ENCODE peak calls at places on chromosome 19, in five cellular contexts. W is right lobe of liver, M is fibroblast of lung, R is nephron progenitor cell, V is AG10803. G is an unnamed sample.

GRCh38 chr19:29259153-29259552 is 46.2 kb upstream of the UQCRFS1 start:
- DNase-seq in M (no peak), R (no peak), V (no peak), W (no peak), G (no peak)

GRCh38 chr19:16366433-16367268 is 42.0 kb downstream of the KLF2 start:
- DNase-seq in W (no peak), V (no peak), R (no peak), M (no peak), G (no peak)

GRCh38 chr19:40803857-40804782 is 5.1 kb downstream of the EGLN2 start:
- DNase-seq in V (no peak), W (no peak), M (no peak), R (no peak), G (no peak)

GRCh38 chr19:38265213-38265861 is 964 bp downstream of the SPINT2 start:
- DNase-seq in R (no peak), W (no peak), M (peak), V (no peak), G (peak)

GRCh38 chr19:48638831-48639381 is 1.7 kb upstream of the DBP start:
- DNase-seq in M (no peak), W (peak), V (no peak), R (peak), G (no peak)

GRCh38 chr19:7911509-7912143 is 3.0 kb upstream of the TGFBR3L start:
- DNase-seq in R (no peak), W (no peak), M (no peak), V (no peak), G (no peak)

GRCh38 chr19:51141181-51141580 is 920 bp upstream of the SIGLEC7 start:
- DNase-seq in V (no peak), M (no peak), W (no peak), R (no peak), G (no peak)

GRCh38 chr19:3398114-3398899 is 31.9 kb downstream of the NFIC start:
- DNase-seq in M (peak), V (peak), R (peak), W (peak), G (no peak)

GRCh38 chr19:10289167-10289835 is 451 bp upstream of the ICAM5 start:
- DNase-seq in V (peak), R (peak), M (no peak), W (no peak), G (no peak)

GRCh38 chr19:38417544-38418506 is 8.2 kb downstream of the RASGRP4 start:
- DNase-seq in M (no peak), R (peak), V (no peak), W (peak), G (peak)

GRCh38 chr19:39599116-39599515 is 3.2 kb upstream of the LGALS13 start:
- DNase-seq in V (peak), R (peak), W (no peak), M (peak), G (peak)

GRCh38 chr19:34317311-34317927 is 47.6 kb upstream of the GPI start:
- DNase-seq in W (no peak), V (no peak), M (peak), R (no peak), G (no peak)

GRCh38 chr19:35380450-35381124 is 9.7 kb downstream of the GPR42 start:
- DNase-seq in W (peak), R (no peak), M (no peak), V (no peak), G (no peak)
- TF ChIP-seq CTCF in W (no peak), R (no peak), M (no peak), V (no peak), G (no peak)

GRCh38 chr19:2175742-2176141 is 12.0 kb downstream of the DOT1L start:
- DNase-seq in W (no peak), V (no peak), R (no peak), M (no peak), G (no peak)

GRCh38 chr19:2170987-2171348 is 7.2 kb downstream of the DOT1L start:
- DNase-seq in R (no peak), M (no peak), W (no peak), V (no peak), G (no peak)

GRCh38 chr19:2173841-2174577 is 10.3 kb downstream of the DOT1L start:
- DNase-seq in W (no peak), M (no peak), V (no peak), R (no peak), G (no peak)

GRCh38 chr19:2171349-2172145 is 7.8 kb downstream of the DOT1L start:
- DNase-seq in W (no peak), V (no peak), M (peak), R (no peak), G (peak)

DNA sequence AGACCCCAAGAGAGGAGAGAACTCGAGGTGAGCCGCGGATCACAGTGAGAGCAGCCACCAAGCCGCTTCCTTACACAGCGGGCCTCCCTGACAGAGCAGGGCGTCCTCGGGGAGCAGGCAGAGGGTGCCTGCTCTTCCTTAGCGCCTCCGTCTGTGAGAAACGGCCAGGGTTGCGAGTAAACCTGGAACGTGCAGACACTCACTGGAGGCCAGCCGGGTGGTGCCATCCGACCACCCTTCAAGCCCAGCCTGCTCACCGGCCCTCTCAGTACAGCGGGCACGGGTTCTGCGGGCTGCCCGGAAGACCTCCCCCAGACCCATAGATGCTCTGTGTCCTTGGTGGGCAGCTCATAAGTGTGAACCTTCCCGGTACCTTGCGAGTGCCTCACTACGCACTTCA is 9.7 kb downstream of the DOT1L start:
- DNase-seq in R (no peak), V (no peak), W (no peak), M (no peak), G (no peak)
- TF ChIP-seq CTCF in R (no peak), V (no peak), W (no peak), M (no peak), G (no peak)

GRCh38 chr19:2042485-2043268 is 8.4 kb downstream of the MKNK2 start:
- DNase-seq in W (peak), M (no peak), R (no peak), V (no peak), G (no peak)

GRCh38 chr19:2044709-2045500 is 6.1 kb downstream of the MKNK2 start:
- DNase-seq in V (no peak), R (no peak), M (no peak), W (peak), G (no peak)

GRCh38 chr19:2041686-2042484 is 9.2 kb downstream of the MKNK2 start:
- DNase-seq in R (peak), W (peak), V (peak), M (peak), G (peak)

GRCh38 chr19:2043864-2044708 is 7.0 kb downstream of the MKNK2 start:
- DNase-seq in M (no peak), W (no peak), R (no peak), V (no peak), G (no peak)

GRCh38 chr19:2043269-2043641 is 7.8 kb downstream of the MKNK2 start:
- DNase-seq in M (no peak), V (no peak), W (no peak), R (no peak), G (no peak)
- TF ChIP-seq CTCF in M (no peak), V (no peak), W (no peak), R (no peak), G (no peak)

DNA sequence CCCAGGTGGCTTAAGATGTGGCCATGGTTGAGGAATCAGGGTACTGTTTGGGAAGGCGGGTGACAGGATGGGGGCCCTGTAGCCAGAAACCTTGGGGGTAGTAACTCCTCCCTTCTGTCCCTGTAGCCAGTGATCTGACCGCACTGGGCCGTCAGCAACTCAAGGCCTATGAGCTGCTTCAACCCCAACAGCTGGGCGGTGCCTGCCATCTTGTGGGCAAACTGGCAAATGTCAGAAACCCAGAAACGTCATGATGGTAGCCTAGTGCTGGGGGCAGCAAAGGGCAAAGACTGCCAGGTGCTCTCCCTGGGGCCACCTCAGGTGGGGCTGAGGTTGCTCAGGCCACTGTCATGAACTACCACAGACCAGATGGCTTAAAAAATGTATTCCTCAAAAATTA is 3.5 kb downstream of the COPE start:
- DNase-seq in V (peak), R (peak), W (peak), M (peak), G (peak)
- TF ChIP-seq CTCF in V (peak), R (peak), W (peak), M (peak), G (no peak)